ENCODE peak calls at places on chromosome 22, in five cellular contexts. One of them, this sample, is unnamed.

GRCh38 chr22:44885806-44886360 is 123.9 kb downstream of the PHF21B start:
- DNase-seq in GM23248: no peak
- DNase-seq in body of pancreas: no peak
- DNase-seq in testis: no peak
- DNase-seq in HL-60: no peak
- DNase-seq in this sample: no peak

GRCh38 chr22:29207562-29208501 is 2.1 kb downstream of the EMID1 start:
- DNase-seq in GM23248: no peak
- DNase-seq in body of pancreas: no peak
- DNase-seq in testis: no peak
- DNase-seq in HL-60: no peak
- DNase-seq in this sample: no peak

GRCh38 chr22:46055176-46055850 is 78.4 kb upstream of the WNT7B start:
- DNase-seq in GM23248: peak
- DNase-seq in body of pancreas: peak
- DNase-seq in testis: peak
- DNase-seq in HL-60: no peak
- DNase-seq in this sample: peak

GRCh38 chr22:48065852-48066251 is 1303.4 kb downstream of the TBC1D22A start:
- DNase-seq in GM23248: no peak
- DNase-seq in body of pancreas: peak
- DNase-seq in testis: no peak
- DNase-seq in HL-60: no peak
- DNase-seq in this sample: no peak

GRCh38 chr22:46619830-46620501 is at the start of gene GRAMD4:
- DNase-seq in GM23248: peak
- DNase-seq in body of pancreas: no peak
- DNase-seq in testis: peak
- DNase-seq in HL-60: peak
- DNase-seq in this sample: no peak

GRCh38 chr22:42323971-42324370 is 53.5 kb upstream of the TCF20 start:
- DNase-seq in GM23248: no peak
- DNase-seq in body of pancreas: no peak
- DNase-seq in testis: no peak
- DNase-seq in HL-60: no peak
- DNase-seq in this sample: no peak

GRCh38 chr22:39247379-39247778 is 2.6 kb upstream of the PDGFB start:
- DNase-seq in GM23248: no peak
- DNase-seq in body of pancreas: no peak
- DNase-seq in testis: no peak
- DNase-seq in HL-60: no peak
- DNase-seq in this sample: no peak

GRCh38 chr22:17121235-17122195 is at the start of gene TMEM121B:
- DNase-seq in GM23248: peak
- DNase-seq in body of pancreas: peak
- DNase-seq in testis: peak
- DNase-seq in HL-60: peak
- DNase-seq in this sample: peak

GRCh38 chr22:40714514-40714966 is 35.3 kb downstream of the MCHR1 start:
- DNase-seq in GM23248: peak
- DNase-seq in body of pancreas: peak
- DNase-seq in testis: no peak
- DNase-seq in HL-60: no peak
- DNase-seq in this sample: peak

GRCh38 chr22:29523761-29524160 is 29.8 kb downstream of the THOC5 start:
- DNase-seq in GM23248: no peak
- DNase-seq in body of pancreas: no peak
- DNase-seq in testis: no peak
- DNase-seq in HL-60: no peak
- DNase-seq in this sample: no peak

GRCh38 chr22:42892571-42893316 is 35.7 kb upstream of the ARFGAP3 start:
- DNase-seq in GM23248: no peak
- DNase-seq in body of pancreas: peak
- DNase-seq in testis: no peak
- DNase-seq in HL-60: peak
- DNase-seq in this sample: no peak

GRCh38 chr22:41508770-41509170 is 35.5 kb downstream of the POLR3H start:
- DNase-seq in GM23248: no peak
- DNase-seq in body of pancreas: no peak
- DNase-seq in testis: no peak
- DNase-seq in HL-60: no peak
- DNase-seq in this sample: peak

GRCh38 chr22:20241579-20242392 is 26.3 kb downstream of the RTN4R start:
- DNase-seq in GM23248: no peak
- DNase-seq in body of pancreas: no peak
- DNase-seq in testis: no peak
- DNase-seq in HL-60: no peak
- DNase-seq in this sample: no peak

GRCh38 chr22:48849963-48850657 is 977.6 kb downstream of the BRD1 start:
- DNase-seq in GM23248: no peak
- DNase-seq in body of pancreas: no peak
- DNase-seq in testis: no peak
- DNase-seq in HL-60: no peak
- DNase-seq in this sample: no peak

GRCh38 chr22:10961043-10961860 is 4566.7 kb upstream of the OR11H1 start:
- DNase-seq in GM23248: no peak
- DNase-seq in body of pancreas: no peak
- DNase-seq in testis: no peak
- DNase-seq in HL-60: no peak
- DNase-seq in this sample: no peak

GRCh38 chr22:45594123-45594941 is 77.3 kb upstream of the ATXN10 start:
- DNase-seq in GM23248: no peak
- DNase-seq in body of pancreas: no peak
- DNase-seq in testis: no peak
- DNase-seq in HL-60: no peak
- DNase-seq in this sample: no peak

GRCh38 chr22:37999640-38000272 is 15.4 kb upstream of the SOX10 start:
- DNase-seq in GM23248: peak
- DNase-seq in body of pancreas: no peak
- DNase-seq in testis: no peak
- DNase-seq in HL-60: peak
- DNase-seq in this sample: no peak

GRCh38 chr22:38214248-38215056 is 12.7 kb downstream of the MAFF start:
- DNase-seq in GM23248: peak
- DNase-seq in body of pancreas: peak
- DNase-seq in testis: peak
- DNase-seq in HL-60: peak
- DNase-seq in this sample: peak

GRCh38 chr22:38239101-38239761 is 33.6 kb downstream of the TMEM184B start:
- DNase-seq in GM23248: peak
- DNase-seq in body of pancreas: peak
- DNase-seq in testis: peak
- DNase-seq in HL-60: no peak
- DNase-seq in this sample: no peak

GRCh38 chr22:46619240-46619829 is 851 bp upstream of the GRAMD4 start:
- DNase-seq in GM23248: no peak
- DNase-seq in body of pancreas: no peak
- DNase-seq in testis: no peak
- DNase-seq in HL-60: peak
- DNase-seq in this sample: no peak

DNA sequence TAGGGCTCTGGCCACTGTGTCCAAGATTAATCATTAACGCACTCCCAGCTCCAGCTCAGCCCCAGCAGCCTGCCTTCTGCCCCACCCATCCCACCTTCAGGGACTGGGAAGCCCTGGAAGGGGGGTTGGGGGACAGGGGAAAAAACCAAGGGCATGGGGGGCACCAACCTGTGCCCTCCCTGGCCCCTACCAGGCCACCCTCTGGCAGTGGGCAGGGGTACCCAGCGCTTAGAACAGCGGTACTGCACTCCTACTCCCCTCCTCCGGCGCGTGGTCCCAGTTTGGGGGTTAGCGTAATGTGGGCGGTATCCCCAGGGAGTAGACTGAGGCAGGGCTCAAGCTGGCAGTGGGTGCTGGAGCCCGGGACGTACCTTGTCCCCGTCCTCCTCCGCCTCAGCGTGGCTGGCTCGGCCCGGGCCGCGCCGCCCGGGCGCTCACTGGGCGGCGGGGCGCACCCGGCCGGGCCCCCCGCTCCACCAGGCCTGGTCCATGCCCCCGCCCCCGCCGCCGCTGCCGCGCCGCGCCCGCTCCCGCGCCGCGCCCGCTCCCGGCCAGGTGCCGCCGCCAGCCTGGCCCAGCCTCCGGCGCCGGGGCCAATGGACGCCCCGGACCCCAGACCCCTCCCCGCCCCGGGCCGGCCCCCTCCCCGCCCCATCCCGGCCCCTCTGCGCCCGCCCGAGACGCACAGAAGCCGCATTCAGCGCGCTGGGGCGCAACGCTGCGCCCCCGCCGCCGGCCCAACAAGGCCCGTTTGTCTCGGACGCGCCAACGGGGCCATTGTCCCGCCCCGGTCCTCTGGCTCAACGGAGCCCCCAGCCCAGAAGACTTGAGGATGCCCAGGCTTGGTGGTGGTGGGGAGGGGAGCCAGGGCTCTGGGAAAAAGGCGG is at the start of gene GAL3ST1:
- DNase-seq in GM23248: peak
- DNase-seq in body of pancreas: peak
- DNase-seq in testis: no peak
- DNase-seq in HL-60: no peak
- DNase-seq in this sample: no peak
- H3K4me3 ChIP-seq in GM23248: no peak
- H3K4me3 ChIP-seq in body of pancreas: peak
- H3K4me3 ChIP-seq in testis: peak
- H3K4me3 ChIP-seq in HL-60: no peak
- H3K4me3 ChIP-seq in this sample: no peak

DNA sequence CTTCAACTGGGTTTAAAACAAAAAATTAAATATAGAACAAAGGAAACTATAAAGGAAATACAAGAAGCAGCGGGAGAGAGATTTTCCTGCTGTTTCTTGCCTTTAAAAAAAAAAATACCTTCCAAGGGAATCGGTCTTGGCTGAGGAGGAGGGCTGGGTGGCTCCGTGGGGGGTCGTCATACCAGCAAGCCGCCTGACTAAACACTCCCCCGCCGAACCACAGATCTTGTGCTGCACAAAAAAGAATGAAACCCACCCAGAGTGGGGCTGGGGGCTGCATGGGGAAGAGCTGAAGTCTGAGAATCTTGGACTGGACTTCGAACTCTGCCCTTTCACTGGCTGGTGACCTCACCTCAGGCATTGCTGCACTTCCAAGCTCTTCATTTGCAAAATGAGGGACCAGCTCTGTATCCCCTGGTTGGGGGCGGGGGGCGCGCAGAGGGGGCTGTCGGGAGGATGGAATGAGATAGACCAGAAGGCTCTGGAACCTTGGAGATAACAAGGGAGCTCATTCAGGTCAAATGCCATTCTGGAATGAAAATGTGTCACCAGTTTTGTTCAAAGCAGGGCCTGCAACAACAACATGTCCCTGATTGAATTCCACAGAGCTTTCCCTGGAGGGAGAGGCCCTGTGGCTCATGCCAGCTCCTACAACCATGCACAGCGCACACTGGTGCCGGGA is 370.6 kb downstream of the MN1 start:
- DNase-seq in GM23248: no peak
- DNase-seq in body of pancreas: no peak
- DNase-seq in testis: no peak
- DNase-seq in HL-60: no peak
- DNase-seq in this sample: no peak
- H3K27ac ChIP-seq in GM23248: no peak
- H3K27ac ChIP-seq in body of pancreas: no peak
- H3K27ac ChIP-seq in testis: no peak
- H3K27ac ChIP-seq in HL-60: no peak
- H3K27ac ChIP-seq in this sample: no peak

DNA sequence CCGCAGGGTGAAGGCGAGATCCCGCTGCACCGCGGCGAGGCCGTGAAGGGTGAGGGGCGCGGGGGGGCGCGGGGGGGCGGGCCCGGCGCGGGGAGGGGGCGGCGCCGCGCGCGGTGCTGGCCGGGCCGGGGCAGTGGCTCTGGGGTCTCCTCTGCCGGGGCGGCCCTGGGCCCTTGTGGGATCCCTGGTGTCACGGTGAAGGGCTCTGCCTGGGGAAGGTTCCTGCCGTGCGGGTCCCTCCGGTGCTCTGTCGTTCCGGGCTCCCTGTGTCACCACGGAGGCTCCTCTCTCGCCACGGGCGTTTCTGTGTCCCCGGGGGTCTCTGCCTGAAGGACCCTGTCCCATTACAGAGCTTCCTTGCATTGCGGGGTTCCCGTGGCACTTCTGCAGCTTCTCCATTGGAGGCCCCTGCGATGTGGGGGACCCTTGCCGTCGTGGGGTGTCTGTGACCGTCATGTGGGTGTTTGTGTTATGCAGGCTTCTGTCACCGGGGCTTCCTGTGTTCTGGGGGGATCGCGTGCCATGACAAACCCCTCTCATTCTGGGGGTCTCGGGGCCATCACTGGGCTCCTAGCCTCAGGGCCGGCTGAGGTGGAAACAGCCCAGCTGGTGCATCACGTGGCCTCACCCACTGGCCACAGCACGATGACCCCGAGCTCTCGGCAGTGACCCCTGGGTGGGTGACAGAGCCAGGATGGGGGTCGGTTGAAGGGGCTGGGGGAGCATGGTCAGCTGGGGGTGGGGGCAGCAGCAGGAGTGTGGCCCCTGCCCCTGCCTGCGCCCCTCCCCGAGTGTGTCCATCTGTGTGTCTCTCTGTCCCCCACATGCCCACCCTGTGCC is 25.3 kb downstream of the SHANK3 start:
- DNase-seq in GM23248: peak
- DNase-seq in body of pancreas: peak
- DNase-seq in testis: no peak
- DNase-seq in HL-60: no peak
- DNase-seq in this sample: no peak
- H3K4me3 ChIP-seq in GM23248: peak
- H3K4me3 ChIP-seq in body of pancreas: no peak
- H3K4me3 ChIP-seq in testis: no peak
- H3K4me3 ChIP-seq in HL-60: no peak
- H3K4me3 ChIP-seq in this sample: peak

GRCh38 chr22:21857501-21857914 is 9.9 kb downstream of the MAPK1 start:
- DNase-seq in GM23248: peak
- DNase-seq in body of pancreas: no peak
- DNase-seq in testis: no peak
- DNase-seq in HL-60: no peak
- DNase-seq in this sample: no peak

GRCh38 chr22:21858025-21858764 is 9.2 kb downstream of the MAPK1 start:
- DNase-seq in GM23248: no peak
- DNase-seq in body of pancreas: no peak
- DNase-seq in testis: no peak
- DNase-seq in HL-60: peak
- DNase-seq in this sample: no peak

GRCh38 chr22:21856197-21856596 is 11.2 kb downstream of the MAPK1 start:
- DNase-seq in GM23248: no peak
- DNase-seq in body of pancreas: no peak
- DNase-seq in testis: no peak
- DNase-seq in HL-60: no peak
- DNase-seq in this sample: no peak

GRCh38 chr22:21855715-21856114 is 11.7 kb downstream of the MAPK1 start:
- DNase-seq in GM23248: no peak
- DNase-seq in body of pancreas: no peak
- DNase-seq in testis: no peak
- DNase-seq in HL-60: peak
- DNase-seq in this sample: no peak

DNA sequence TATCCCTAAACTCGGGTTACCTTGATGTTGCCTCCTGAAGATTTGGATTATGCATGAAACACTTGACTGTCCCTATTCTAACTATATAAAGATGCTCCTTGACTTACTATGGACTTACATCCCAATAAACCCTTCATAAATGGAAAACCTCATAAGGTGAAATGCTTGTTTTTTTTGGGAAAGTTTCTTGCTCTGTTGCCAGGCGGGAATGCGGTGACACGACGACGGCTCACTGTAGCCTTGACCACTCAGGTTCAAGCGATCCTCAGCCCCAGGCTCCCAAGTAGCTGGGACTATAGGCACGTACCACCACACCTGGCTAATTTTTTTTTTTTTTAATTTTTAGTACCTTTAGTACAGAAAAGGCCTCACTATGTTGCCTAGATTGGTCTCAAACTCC is 10.6 kb downstream of the MAPK1 start:
- DNase-seq in GM23248: no peak
- DNase-seq in body of pancreas: peak
- DNase-seq in testis: no peak
- DNase-seq in HL-60: no peak
- DNase-seq in this sample: no peak
- H3K27ac ChIP-seq in GM23248: no peak
- H3K27ac ChIP-seq in body of pancreas: no peak
- H3K27ac ChIP-seq in testis: no peak
- H3K27ac ChIP-seq in HL-60: no peak
- H3K27ac ChIP-seq in this sample: no peak